ENCODE peak calls at places on chromosomes 1 and 21, in four cellular contexts. One of them, this sample, is unnamed.

GRCh38 chr1:221961532-221962292 is 219.8 kb upstream of the DUSP10 start:
- DNase-seq in GM12891: no peak
- DNase-seq in pulmonary artery endothelial cell: no peak
- DNase-seq in H4: peak; percentile 84
- DNase-seq in this sample: no peak

GRCh38 chr21:38631171-38631570 is 132.9 kb upstream of the ERG start:
- DNase-seq in GM12891: no peak
- DNase-seq in pulmonary artery endothelial cell: no peak
- DNase-seq in H4: no peak
- DNase-seq in this sample: no peak

GRCh38 chr1:108865316-108865910 is 8.5 kb upstream of the AKNAD1 start:
- DNase-seq in GM12891: no peak
- DNase-seq in pulmonary artery endothelial cell: no peak
- DNase-seq in H4: no peak
- DNase-seq in this sample: no peak

GRCh38 chr1:48793863-48794262 is 17.2 kb upstream of the BEND5 start:
- DNase-seq in GM12891: no peak
- DNase-seq in pulmonary artery endothelial cell: no peak
- DNase-seq in H4: no peak
- DNase-seq in this sample: no peak

GRCh38 chr21:14210738-14211137 is at the start of gene LIPI:
- DNase-seq in GM12891: no peak
- DNase-seq in pulmonary artery endothelial cell: no peak
- DNase-seq in H4: no peak
- DNase-seq in this sample: no peak

GRCh38 chr1:10515627-10516026 is 40.9 kb downstream of the PEX14 start:
- DNase-seq in GM12891: no peak
- DNase-seq in pulmonary artery endothelial cell: no peak
- DNase-seq in H4: no peak
- DNase-seq in this sample: no peak

GRCh38 chr1:84299536-84300260 is 1.8 kb upstream of the SAMD13 start:
- DNase-seq in GM12891: no peak
- DNase-seq in pulmonary artery endothelial cell: no peak
- DNase-seq in H4: no peak
- DNase-seq in this sample: no peak

GRCh38 chr1:25879675-25880074 is 4.2 kb upstream of the PAQR7 start:
- DNase-seq in GM12891: no peak
- DNase-seq in pulmonary artery endothelial cell: no peak
- DNase-seq in H4: no peak
- DNase-seq in this sample: no peak

GRCh38 chr1:22609291-22609690 is 27.1 kb upstream of the C1QA start:
- DNase-seq in GM12891: no peak
- DNase-seq in pulmonary artery endothelial cell: no peak
- DNase-seq in H4: no peak
- DNase-seq in this sample: no peak

GRCh38 chr1:180532854-180533253 is 25.9 kb upstream of the OVAAL start:
- DNase-seq in GM12891: no peak
- DNase-seq in pulmonary artery endothelial cell: no peak
- DNase-seq in H4: no peak
- DNase-seq in this sample: no peak

GRCh38 chr1:100164226-100164625 is 13.8 kb downstream of the LRRC39 start:
- DNase-seq in GM12891: no peak
- DNase-seq in pulmonary artery endothelial cell: no peak
- DNase-seq in H4: no peak
- DNase-seq in this sample: no peak

GRCh38 chr1:245153645-245154428 is 948 bp upstream of the KIF26B start:
- DNase-seq in GM12891: peak; percentile 19
- DNase-seq in pulmonary artery endothelial cell: no peak
- DNase-seq in H4: peak; percentile 43
- DNase-seq in this sample: no peak

GRCh38 chr1:111323231-111323630 is 32.6 kb downstream of the CHIA start:
- DNase-seq in GM12891: no peak
- DNase-seq in pulmonary artery endothelial cell: no peak
- DNase-seq in H4: no peak
- DNase-seq in this sample: no peak

GRCh38 chr21:30444204-30444603 is 4.1 kb downstream of the KRTAP15-1 start:
- DNase-seq in GM12891: no peak
- DNase-seq in pulmonary artery endothelial cell: no peak
- DNase-seq in H4: no peak
- DNase-seq in this sample: no peak

GRCh38 chr1:15249032-15249601 is 2.1 kb downstream of the FHAD1 start:
- DNase-seq in GM12891: no peak
- DNase-seq in pulmonary artery endothelial cell: no peak
- DNase-seq in H4: peak; percentile 43
- DNase-seq in this sample: no peak

GRCh38 chr1:67607699-67608098 is 77.3 kb upstream of the GADD45A start:
- DNase-seq in GM12891: no peak
- DNase-seq in pulmonary artery endothelial cell: no peak
- DNase-seq in H4: no peak
- DNase-seq in this sample: no peak

GRCh38 chr1:113940365-113941244 is 11.5 kb downstream of the HIPK1 start:
- DNase-seq in GM12891: no peak
- DNase-seq in pulmonary artery endothelial cell: no peak
- DNase-seq in H4: no peak
- DNase-seq in this sample: no peak

GRCh38 chr21:40299441-40299840 is 432.2 kb downstream of the PCP4 start:
- DNase-seq in GM12891: no peak
- DNase-seq in pulmonary artery endothelial cell: no peak
- DNase-seq in H4: no peak
- DNase-seq in this sample: no peak

GRCh38 chr1:7953850-7954609 is 7.5 kb upstream of the PARK7 start:
- DNase-seq in GM12891: peak; percentile 80
- DNase-seq in pulmonary artery endothelial cell: peak; percentile 47
- DNase-seq in H4: no peak
- DNase-seq in this sample: peak; percentile 86

GRCh38 chr1:93702102-93702827 is 20.6 kb upstream of the BCAR3 start:
- DNase-seq in GM12891: no peak
- DNase-seq in pulmonary artery endothelial cell: no peak
- DNase-seq in H4: peak; percentile 81
- DNase-seq in this sample: no peak

GRCh38 chr1:220182656-220183055 is 88.7 kb downstream of the IARS2 start:
- DNase-seq in GM12891: no peak
- DNase-seq in pulmonary artery endothelial cell: no peak
- DNase-seq in H4: no peak
- DNase-seq in this sample: no peak

GRCh38 chr1:247322437-247322836 is 9.2 kb downstream of the ZNF496 start:
- DNase-seq in GM12891: no peak
- DNase-seq in pulmonary artery endothelial cell: no peak
- DNase-seq in H4: no peak
- DNase-seq in this sample: no peak

GRCh38 chr1:62823556-62823955 is 39.6 kb downstream of the ATG4C start:
- DNase-seq in GM12891: no peak
- DNase-seq in pulmonary artery endothelial cell: no peak
- DNase-seq in H4: no peak
- DNase-seq in this sample: no peak

GRCh38 chr1:41751804-41752513 is 166.8 kb downstream of the HIVEP3 start:
- DNase-seq in GM12891: no peak
- DNase-seq in pulmonary artery endothelial cell: no peak
- DNase-seq in H4: no peak
- DNase-seq in this sample: no peak

GRCh38 chr1:41404308-41404755 is 43.1 kb downstream of the FOXO6 start:
- DNase-seq in GM12891: no peak
- DNase-seq in pulmonary artery endothelial cell: no peak
- DNase-seq in H4: peak; percentile 76
- DNase-seq in this sample: peak; percentile 47

GRCh38 chr1:65147424-65148177 is 402 bp upstream of the AK4 start:
- DNase-seq in GM12891: peak; percentile 52
- DNase-seq in pulmonary artery endothelial cell: no peak
- DNase-seq in H4: no peak
- DNase-seq in this sample: no peak

GRCh38 chr1:214349781-214350180 is 68.8 kb downstream of the SMYD2 start:
- DNase-seq in GM12891: no peak
- DNase-seq in pulmonary artery endothelial cell: no peak
- DNase-seq in H4: no peak
- DNase-seq in this sample: no peak

GRCh38 chr21:44027607-44028286 is 15.6 kb downstream of the TRAPPC10 start:
- DNase-seq in GM12891: no peak
- DNase-seq in pulmonary artery endothelial cell: no peak
- DNase-seq in H4: no peak
- DNase-seq in this sample: no peak

GRCh38 chr1:3069491-3070303 is 694 bp downstream of the PRDM16 start:
- DNase-seq in GM12891: no peak
- DNase-seq in pulmonary artery endothelial cell: no peak
- DNase-seq in H4: peak; percentile 55
- DNase-seq in this sample: peak; percentile 33

GRCh38 chr1:85607126-85607912 is 26.8 kb downstream of the CCN1 start:
- DNase-seq in GM12891: no peak
- DNase-seq in pulmonary artery endothelial cell: peak; percentile 94
- DNase-seq in H4: peak; percentile 95
- DNase-seq in this sample: peak; percentile 83

GRCh38 chr21:36584980-36585940 is 105.3 kb upstream of the CLDN14 start:
- DNase-seq in GM12891: no peak
- DNase-seq in pulmonary artery endothelial cell: no peak
- DNase-seq in H4: no peak
- DNase-seq in this sample: no peak